ENCODE peak calls at places on chromosomes 13 and 19, in nine cellular contexts. F, Y, P, H, R, Z, L, S and X are unnamed samples.

GRCh38 chr19:4103073-4103418 is 20.9 kb downstream of the MAP2K2 start:
- DNase-seq in F (no peak), Y (no peak), P (no peak), H (no peak), R (peak; percentile 59), Z (no peak), L (no peak), S (peak; percentile 49), X (no peak)

GRCh38 chr13:52195052-52195837 is 35.8 kb upstream of the NEK3 start:
- DNase-seq in F (peak; percentile 50), Y (peak; percentile 62), P (peak; percentile 69), H (no peak), R (peak; percentile 75), Z (peak; percentile 79), L (peak; percentile 69), S (peak; percentile 89), X (peak; percentile 84)

GRCh38 chr19:51192689-51193088 is 32.2 kb upstream of the CD33 start:
- DNase-seq in F (no peak), Y (no peak), P (no peak), H (no peak), R (no peak), Z (no peak), L (no peak), S (no peak), X (no peak)

GRCh38 chr19:38362076-38362945 is 12.1 kb upstream of the PSMD8 start:
- DNase-seq in F (peak; percentile 49), Y (peak; percentile 50), P (peak; percentile 86), H (peak; percentile 88), R (peak; percentile 89), Z (peak; percentile 91), L (peak; percentile 95), S (peak; percentile 87), X (peak; percentile 81)

GRCh38 chr19:16400911-16401675 is 70.7 kb downstream of the EPS15L1 start:
- DNase-seq in F (peak; percentile 4), Y (peak; percentile 71), P (peak; percentile 19), H (no peak), R (peak; percentile 94), Z (no peak), L (no peak), S (peak; percentile 87), X (no peak)

GRCh38 chr19:56866563-56866962 is 26.0 kb upstream of the PEG3 start:
- DNase-seq in F (no peak), Y (no peak), P (no peak), H (no peak), R (no peak), Z (no peak), L (no peak), S (no peak), X (no peak)

GRCh38 chr13:79530270-79530669 is 49.3 kb downstream of the NDFIP2 start:
- DNase-seq in F (no peak), Y (no peak), P (no peak), H (no peak), R (no peak), Z (no peak), L (no peak), S (no peak), X (no peak)

GRCh38 chr19:10699650-10700335 is 1.4 kb upstream of the QTRT1 start:
- DNase-seq in F (peak; percentile 54), Y (no peak), P (no peak), H (peak; percentile 58), R (peak; percentile 65), Z (peak; percentile 74), L (peak; percentile 76), S (no peak), X (no peak)

GRCh38 chr13:99875391-99875790 is 96.2 kb downstream of the ZIC5 start:
- DNase-seq in F (no peak), Y (no peak), P (no peak), H (no peak), R (no peak), Z (no peak), L (no peak), S (no peak), X (no peak)

GRCh38 chr19:53844849-53845246 is 20.7 kb upstream of the NLRP12 start:
- DNase-seq in F (no peak), Y (no peak), P (no peak), H (no peak), R (no peak), Z (no peak), L (no peak), S (no peak), X (no peak)

GRCh38 chr13:53782400-53783030 is 753.9 kb downstream of the OLFM4 start:
- DNase-seq in F (peak; percentile 17), Y (no peak), P (no peak), H (peak; percentile 84), R (peak; percentile 68), Z (peak; percentile 32), L (peak; percentile 17), S (no peak), X (no peak)
- H3K4me3 ChIP-seq in F (no peak overlapping the region), Y (peak overlapping the region; percentile 61), P (no peak overlapping the region), H (peak overlapping the region; percentile 2), R (peak overlapping the region; percentile 59), Z (no peak overlapping the region), L (no peak overlapping the region), S (peak overlapping the region; percentile 12), X (no peak overlapping the region)

GRCh38 chr13:24685314-24685713 is 5.1 kb downstream of the ATP12A start:
- DNase-seq in F (no peak), Y (no peak), P (no peak), H (no peak), R (no peak), Z (no peak), L (no peak), S (no peak), X (no peak)

GRCh38 chr13:24688111-24688510 is 7.9 kb downstream of the ATP12A start:
- DNase-seq in F (no peak), Y (no peak), P (no peak), H (no peak), R (no peak), Z (no peak), L (no peak), S (peak; percentile 6), X (no peak)

GRCh38 chr13:24691381-24691780 is 11.2 kb downstream of the ATP12A start:
- DNase-seq in F (no peak), Y (no peak), P (no peak), H (no peak), R (no peak), Z (no peak), L (no peak), S (peak; percentile 1), X (no peak)

GRCh38 chr13:24692541-24692940 is 12.3 kb downstream of the ATP12A start:
- DNase-seq in F (peak; percentile 8), Y (no peak), P (no peak), H (no peak), R (peak; percentile 66), Z (no peak), L (no peak), S (peak; percentile 15), X (no peak)

DNA sequence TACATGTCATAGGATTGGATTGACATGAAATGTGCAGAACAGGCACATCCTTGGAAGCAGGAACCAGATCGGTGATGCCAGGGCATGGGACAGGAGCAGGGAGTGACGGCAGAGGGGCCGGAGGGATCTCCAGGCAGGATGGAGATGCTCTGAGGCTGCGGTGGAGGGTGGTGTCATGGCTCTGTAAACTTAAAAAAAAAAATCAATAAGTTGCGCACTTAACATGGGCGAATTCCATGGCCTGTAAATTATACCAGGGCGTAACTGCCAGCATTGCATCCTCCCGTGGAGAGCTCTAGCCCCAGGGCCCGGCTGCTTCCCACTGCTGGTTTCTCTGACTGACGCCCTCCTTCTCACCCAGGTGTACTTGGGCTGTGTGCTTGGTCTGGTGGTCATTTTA is 8.7 kb downstream of the ATP12A start:
- DNase-seq in F (no peak), Y (no peak), P (no peak), H (no peak), R (no peak), Z (no peak), L (no peak), S (peak; percentile 15), X (no peak)
- H3K27me3 ChIP-seq in F (peaks cover 23% of the 10 kb centered on the region), Y (no peaks in the 10 kb centered on the region), P (no peaks in the 10 kb centered on the region), H (no peaks in the 10 kb centered on the region), R (peaks cover 4% of the 10 kb centered on the region), Z (peaks cover 40% of the 10 kb centered on the region), L (no peaks in the 10 kb centered on the region), S (no peaks in the 10 kb centered on the region), X (peaks cover 1% of the 10 kb centered on the region)

DNA sequence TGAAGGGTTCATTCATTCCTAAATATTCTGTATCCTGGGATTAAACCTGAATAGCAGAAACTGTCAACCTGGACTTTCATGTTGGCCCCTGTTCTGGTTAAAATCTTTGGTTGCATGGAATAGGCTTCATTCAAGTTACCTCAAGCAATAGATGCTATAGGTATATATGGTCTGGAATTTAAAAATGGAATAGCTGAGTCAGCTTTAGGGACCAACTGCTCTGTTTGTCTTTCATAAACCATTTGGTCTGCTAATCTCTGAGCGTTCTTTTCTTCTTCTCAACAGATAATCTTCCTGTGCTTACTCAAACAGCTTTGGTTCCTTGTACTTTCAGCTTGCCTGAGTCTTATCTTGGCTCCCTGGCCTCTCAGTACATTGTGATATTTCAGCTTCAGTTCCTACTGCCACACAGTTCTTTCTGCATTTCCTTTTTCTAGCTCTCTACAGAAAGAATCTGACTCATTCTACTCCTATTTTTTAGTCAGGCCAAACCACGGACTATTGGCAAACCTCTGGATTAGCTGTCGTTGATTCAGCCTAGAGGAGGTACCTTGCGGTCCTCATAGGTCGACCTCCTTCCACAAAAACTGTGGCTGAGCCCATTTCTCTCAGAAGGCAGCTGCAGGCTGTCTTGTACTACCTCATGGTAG is 35.9 kb upstream of the MAB21L1 start:
- DNase-seq in F (peak; percentile 90), Y (no peak), P (no peak), H (no peak), R (peak; percentile 98), Z (no peak), L (no peak), S (peak; percentile 31), X (no peak)
- H3K4me3 ChIP-seq in F (no peak overlapping the region), Y (no peak overlapping the region), P (no peak overlapping the region), H (no peak overlapping the region), R (peak overlapping the region; percentile 22), Z (no peak overlapping the region), L (no peak overlapping the region), S (no peak overlapping the region), X (no peak overlapping the region)

GRCh38 chr19:13118424-13119193 is 545 bp downstream of the NACC1 start:
- DNase-seq in F (peak; percentile 31), Y (no peak), P (peak; percentile 65), H (peak; percentile 84), R (peak; percentile 59), Z (peak; percentile 52), L (peak; percentile 64), S (peak; percentile 74), X (peak; percentile 71)

GRCh38 chr19:13116282-13117175 is at the start of gene TRMT1:
- DNase-seq in F (peak; percentile 91), Y (peak; percentile 92), P (peak; percentile 93), H (peak; percentile 92), R (peak; percentile 96), Z (peak; percentile 93), L (peak; percentile 97), S (peak; percentile 96), X (peak; percentile 84)

GRCh38 chr19:13117176-13117771 is 734 bp upstream of the TRMT1 start:
- DNase-seq in F (no peak), Y (no peak), P (no peak), H (no peak), R (peak; percentile 24), Z (no peak), L (no peak), S (no peak), X (no peak)

GRCh38 chr19:13117772-13118423 is at the start of gene NACC1:
- DNase-seq in F (peak; percentile 82), Y (peak; percentile 96), P (peak; percentile 92), H (peak; percentile 95), R (peak; percentile 97), Z (peak; percentile 90), L (peak; percentile 90), S (peak; percentile 95), X (peak; percentile 92)

DNA sequence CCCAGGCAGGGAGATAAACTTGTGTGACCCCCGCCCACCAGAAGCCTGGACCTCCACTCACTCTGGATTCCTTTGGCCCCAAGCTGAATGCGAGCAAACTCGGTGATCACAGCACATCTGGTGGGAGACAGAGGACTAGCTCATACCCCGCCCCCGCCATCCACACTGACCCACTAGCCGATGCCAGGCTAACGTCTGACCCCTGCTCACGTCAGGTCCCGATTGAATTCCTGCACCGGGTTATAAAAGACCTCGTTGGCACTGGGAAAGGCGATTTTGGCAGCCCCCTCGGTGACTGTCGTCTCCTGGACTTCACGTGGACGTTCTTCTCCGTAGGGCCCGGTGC is 631 bp downstream of the TRMT1 start:
- DNase-seq in F (no peak), Y (no peak), P (no peak), H (no peak), R (no peak), Z (no peak), L (no peak), S (no peak), X (no peak)
- H3K27me3 ChIP-seq in F (no peaks in the 10 kb centered on the region), Y (no peaks in the 10 kb centered on the region), P (no peaks in the 10 kb centered on the region), H (no peaks in the 10 kb centered on the region), R (no peaks in the 10 kb centered on the region), Z (no peaks in the 10 kb centered on the region), L (no peaks in the 10 kb centered on the region), S (no peaks in the 10 kb centered on the region), X (no peaks in the 10 kb centered on the region)